ENCODE peak calls at places on chromosome 14, in seven cellular contexts. F is uterus, S is PC-3, P is GM10248, J is breast epithelium, H is fibroblast of lung, N is Peyer's patch. U is an unnamed sample.
A peak's percentile ranks its signal among the peaks of the same experiment; 100 is the strongest.

GRCh38 chr14:91693342-91693741 is 38.5 kb downstream of the CATSPERB start:
- DNase-seq in F (no peak), S (peak; percentile 75), P (no peak), J (no peak), H (no peak), N (no peak), U (no peak)

GRCh38 chr14:76867536-76868452 is 41.6 kb downstream of the LRRC74A start:
- DNase-seq in F (no peak), S (no peak), P (no peak), J (no peak), H (no peak), N (peak; percentile 65), U (no peak)

GRCh38 chr14:103801459-103801858 is 45.9 kb downstream of the PPP1R13B start:
- DNase-seq in F (no peak), S (peak; percentile 95), P (no peak), J (no peak), H (peak; percentile 53), N (peak; percentile 47), U (peak; percentile 83)

GRCh38 chr14:75059642-75060041 is 4.2 kb downstream of the ACYP1 start:
- DNase-seq in F (no peak), S (peak; percentile 33), P (no peak), J (no peak), H (no peak), N (no peak), U (peak; percentile 50)

GRCh38 chr14:106518054-106518943 is 991.9 kb downstream of the TMEM121 start:
- DNase-seq in F (no peak), S (no peak), P (peak; percentile 29), J (no peak), H (no peak), N (peak; percentile 90), U (no peak)

GRCh38 chr14:35687335-35687939 is 121.7 kb downstream of the RALGAPA1 start:
- DNase-seq in F (no peak), S (peak; percentile 80), P (peak; percentile 27), J (no peak), H (peak; percentile 73), N (peak; percentile 56), U (peak; percentile 54)

GRCh38 chr14:97010491-97011160 is 213.4 kb downstream of the VRK1 start:
- DNase-seq in F (no peak), S (no peak), P (no peak), J (no peak), H (no peak), N (no peak), U (no peak)

GRCh38 chr14:59427653-59428578 is 37.3 kb downstream of the GPR135 start:
- DNase-seq in F (peak; percentile 68), S (no peak), P (no peak), J (no peak), H (peak; percentile 70), N (no peak), U (peak; percentile 45)

GRCh38 chr14:93042968-93043940 is 72.5 kb downstream of the ITPK1 start:
- DNase-seq in F (no peak), S (peak; percentile 98), P (no peak), J (peak; percentile 82), H (peak; percentile 39), N (peak; percentile 93), U (peak; percentile 90)

DNA sequence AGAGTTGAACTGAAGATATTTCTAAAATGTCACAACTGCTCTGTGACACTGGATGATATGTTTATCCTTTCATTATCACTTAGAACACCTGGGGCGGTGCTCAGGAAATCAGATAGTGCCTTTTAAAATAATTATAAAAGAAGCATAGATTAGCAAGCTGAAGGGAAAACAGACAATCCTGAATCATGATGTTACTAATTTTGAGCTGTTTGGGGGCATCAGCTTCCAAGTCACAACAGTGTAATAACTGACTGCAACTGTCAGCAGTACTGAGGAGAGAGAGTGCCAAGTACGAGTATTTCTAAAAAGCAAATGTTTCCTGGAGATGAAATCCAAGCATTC is 380.2 kb downstream of the EGLN3 start:
- DNase-seq in F (no peak), S (no peak), P (no peak), J (no peak), H (no peak), N (no peak), U (no peak)
- TF ChIP-seq CTCF in F (no peak), S (no peak), P (no peak), J (no peak), H (no peak), N (no peak), U (no peak)

DNA sequence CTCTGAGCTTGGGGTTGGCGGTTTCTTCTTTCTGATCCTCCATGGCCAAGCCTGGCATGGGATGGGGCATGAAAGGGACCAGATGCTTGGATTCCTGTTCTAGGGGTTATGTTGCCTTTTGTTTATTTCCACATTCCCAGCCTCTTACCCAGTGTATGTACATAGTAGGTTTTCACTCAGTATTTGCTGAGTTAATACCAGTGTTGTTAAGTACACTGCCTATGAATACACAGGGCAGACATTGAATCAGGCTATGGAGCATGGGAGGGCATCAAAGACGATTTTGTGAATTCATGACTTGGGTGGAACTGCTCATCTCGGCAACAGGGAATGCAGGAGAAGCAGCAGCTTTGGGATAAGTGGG is 57.4 kb downstream of the GALNT16 start:
- DNase-seq in F (no peak), S (peak; percentile 72), P (no peak), J (no peak), H (no peak), N (no peak), U (no peak)
- TF ChIP-seq CTCF in F (no peak), S (no peak), P (no peak), J (no peak), H (no peak), N (no peak), U (no peak)

DNA sequence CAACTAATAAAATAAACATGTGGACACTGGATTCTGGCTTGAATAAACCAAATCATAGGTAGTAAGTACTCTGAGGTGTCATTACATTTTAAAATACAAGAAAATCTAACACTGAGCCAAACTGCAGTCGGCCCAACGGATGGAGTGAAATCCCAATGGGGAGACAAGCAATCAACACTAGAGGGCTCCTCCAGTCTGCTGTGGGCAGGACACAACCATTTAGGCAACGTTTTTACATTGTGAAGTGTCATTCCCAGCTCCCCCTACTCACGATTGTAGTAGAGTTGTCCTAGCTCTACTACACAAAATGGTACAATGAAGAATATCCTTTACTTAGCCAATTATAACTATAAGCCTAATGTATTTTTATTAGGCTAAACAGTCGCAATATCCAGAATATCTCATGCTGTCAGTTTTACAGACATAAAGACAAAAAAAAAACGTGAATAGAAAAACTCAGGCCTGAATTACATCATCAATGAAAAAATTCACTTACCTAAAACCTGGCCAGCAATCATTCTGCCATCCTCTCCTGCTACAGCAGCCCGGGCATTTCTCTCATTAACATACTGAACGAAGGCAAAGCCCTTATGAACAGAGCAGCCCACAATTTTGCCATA is 35.7 kb downstream of the HNRNPC start:
- DNase-seq in F (no peak), S (no peak), P (no peak), J (no peak), H (peak; percentile 18), N (no peak), U (no peak)
- TF ChIP-seq CTCF in F (no peak), S (peak; percentile 41), P (peak; percentile 14), J (no peak), H (peak; percentile 38), N (no peak), U (peak; percentile 52)

DNA sequence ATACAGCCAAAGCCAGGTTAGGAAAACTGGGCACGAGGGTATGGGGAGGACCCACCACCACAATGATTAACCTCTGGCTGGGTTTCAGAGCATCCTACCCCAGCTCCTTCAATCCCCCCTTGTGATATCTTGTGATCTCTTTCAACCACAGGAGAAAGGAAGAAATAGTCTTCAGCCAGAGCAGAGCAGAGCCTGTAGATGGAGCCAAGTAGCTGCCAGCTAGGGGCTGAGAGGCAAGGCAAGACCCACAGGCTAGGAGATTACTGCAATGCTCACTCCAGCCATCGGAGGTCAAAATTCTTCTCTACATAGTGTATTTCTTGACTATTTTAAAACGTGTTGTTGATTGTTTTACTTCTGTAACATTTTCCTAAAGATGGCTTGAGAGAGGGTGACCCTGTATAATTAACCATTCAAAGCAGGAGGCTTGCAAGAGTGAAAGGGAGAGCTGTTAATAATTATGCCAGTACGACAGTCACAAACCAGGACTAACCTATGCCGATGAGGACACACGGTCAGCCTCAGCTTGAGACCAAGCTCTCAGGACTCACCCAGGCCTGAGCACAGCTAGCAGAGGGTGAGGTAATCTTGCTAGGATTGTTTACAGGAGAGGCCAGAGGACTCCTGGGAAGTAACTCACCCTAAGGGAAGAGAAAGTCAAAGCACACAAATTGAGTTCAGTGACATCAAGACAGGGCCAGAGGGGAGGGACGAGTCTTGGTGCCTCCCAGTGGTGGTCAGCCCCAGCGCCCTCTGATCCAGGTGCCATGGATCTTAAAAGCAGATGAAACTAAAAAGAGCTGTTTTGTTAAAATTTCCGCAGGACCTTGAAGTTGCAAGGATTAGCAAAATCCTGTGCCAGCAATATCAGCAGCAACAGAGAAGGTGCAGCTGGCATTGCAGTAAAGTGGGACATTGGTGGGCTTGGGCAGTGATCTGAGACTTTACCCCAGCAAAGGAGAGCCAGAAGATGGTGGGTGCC is 29.8 kb upstream of the CDKN3 start:
- DNase-seq in F (peak; percentile 46), S (peak; percentile 88), P (peak; percentile 28), J (peak; percentile 17), H (peak; percentile 70), N (peak; percentile 71), U (peak; percentile 77)
- TF ChIP-seq CTCF in F (peak; percentile 37), S (peak; percentile 98), P (peak; percentile 73), J (peak; percentile 22), H (peak; percentile 76), N (no peak), U (peak; percentile 74)

GRCh38 chr14:43539210-43539609 is 967.9 kb downstream of the FSCB start:
- DNase-seq in F (no peak), S (peak; percentile 63), P (no peak), J (no peak), H (peak; percentile 57), N (no peak), U (no peak)
- TF ChIP-seq CTCF in F (peak; percentile 26), S (peak; percentile 63), P (no peak), J (peak; percentile 33), H (peak; percentile 53), N (no peak), U (peak; percentile 45)

DNA sequence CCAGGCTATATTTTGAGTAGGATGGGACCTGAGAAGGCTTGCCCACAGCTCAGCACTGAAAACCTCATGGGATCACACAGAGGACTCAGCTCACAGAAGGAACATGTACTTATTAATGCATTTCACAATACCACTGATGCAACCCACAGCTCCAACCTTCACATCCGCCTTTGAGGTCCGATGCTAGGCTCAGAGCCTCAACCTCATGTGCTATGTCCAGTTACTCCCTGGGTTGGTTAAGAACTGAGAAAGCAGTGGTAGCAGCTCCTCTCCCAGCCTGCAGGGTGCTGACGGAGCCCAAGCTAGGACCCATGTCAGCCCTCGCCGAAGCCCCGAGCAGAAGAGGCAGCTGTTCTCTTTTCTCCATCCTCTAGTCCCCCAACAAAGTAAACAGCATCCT is 52.9 kb downstream of the SPTB start:
- DNase-seq in F (no peak), S (no peak), P (no peak), J (no peak), H (peak; percentile 11), N (no peak), U (no peak)
- TF ChIP-seq CTCF in F (no peak), S (no peak), P (no peak), J (no peak), H (no peak), N (no peak), U (no peak)